ENCODE peak calls at places on chromosomes 4 and X, in five cellular contexts. One of them, this sample, is unnamed. For H3K36me3, the result is how much of the 10 kb centered on the place peaks cover.

GRCh38 chrX:128816919-128817318 is 706.4 kb downstream of the SMARCA1 start:
- DNase-seq in endodermal cell: peak
- DNase-seq in uterus: no peak
- DNase-seq in IMR-90: no peak
- DNase-seq in CD4-positive, alpha-beta memory T cell: no peak
- DNase-seq in this sample: peak

GRCh38 chr4:41305486-41305885 is 48.8 kb downstream of the UCHL1 start:
- DNase-seq in IMR-90: no peak
- DNase-seq in endodermal cell: no peak
- DNase-seq in uterus: no peak
- DNase-seq in CD4-positive, alpha-beta memory T cell: no peak
- DNase-seq in this sample: no peak

GRCh38 chr4:63063765-63064164 is 1345.5 kb downstream of the TECRL start:
- DNase-seq in endodermal cell: no peak
- DNase-seq in IMR-90: no peak
- DNase-seq in CD4-positive, alpha-beta memory T cell: no peak
- DNase-seq in uterus: no peak
- DNase-seq in this sample: no peak

GRCh38 chrX:47217121-47217851 is 1.2 kb upstream of the CDK16 start:
- DNase-seq in endodermal cell: no peak
- DNase-seq in CD4-positive, alpha-beta memory T cell: peak
- DNase-seq in IMR-90: peak
- DNase-seq in uterus: no peak
- DNase-seq in this sample: peak

GRCh38 chr4:87896020-87896621 is 63.4 kb downstream of the MEPE start:
- DNase-seq in endodermal cell: peak
- DNase-seq in CD4-positive, alpha-beta memory T cell: no peak
- DNase-seq in uterus: no peak
- DNase-seq in IMR-90: peak
- DNase-seq in this sample: peak

GRCh38 chrX:46587158-46587557 is 13.6 kb downstream of the CHST7 start:
- DNase-seq in CD4-positive, alpha-beta memory T cell: no peak
- DNase-seq in endodermal cell: no peak
- DNase-seq in IMR-90: peak
- DNase-seq in uterus: peak
- DNase-seq in this sample: no peak

GRCh38 chrX:97400492-97400891 is 516.8 kb downstream of the RPA4 start:
- DNase-seq in IMR-90: no peak
- DNase-seq in CD4-positive, alpha-beta memory T cell: no peak
- DNase-seq in endodermal cell: no peak
- DNase-seq in uterus: no peak
- DNase-seq in this sample: peak

GRCh38 chr4:169010125-169011023 is at the start of gene CBR4:
- DNase-seq in uterus: peak
- DNase-seq in IMR-90: peak
- DNase-seq in CD4-positive, alpha-beta memory T cell: peak
- DNase-seq in endodermal cell: peak
- DNase-seq in this sample: peak

GRCh38 chr4:158376441-158376840 is 145.2 kb upstream of the RXFP1 start:
- DNase-seq in endodermal cell: no peak
- DNase-seq in IMR-90: no peak
- DNase-seq in CD4-positive, alpha-beta memory T cell: no peak
- DNase-seq in uterus: no peak
- DNase-seq in this sample: no peak

GRCh38 chr4:73869130-73870055 is at the start of gene CXCL1:
- DNase-seq in endodermal cell: peak
- DNase-seq in uterus: peak
- DNase-seq in CD4-positive, alpha-beta memory T cell: no peak
- DNase-seq in IMR-90: no peak
- DNase-seq in this sample: peak

GRCh38 chr4:150297861-150298474 is 219.7 kb downstream of the DCLK2 start:
- DNase-seq in IMR-90: peak
- DNase-seq in CD4-positive, alpha-beta memory T cell: no peak
- DNase-seq in endodermal cell: peak
- DNase-seq in uterus: no peak
- DNase-seq in this sample: peak

GRCh38 chr4:54092800-54093608 is 7.0 kb upstream of the GSX2 start:
- DNase-seq in CD4-positive, alpha-beta memory T cell: no peak
- DNase-seq in uterus: no peak
- DNase-seq in endodermal cell: peak
- DNase-seq in IMR-90: no peak
- DNase-seq in this sample: no peak

GRCh38 chr4:1041147-1041935 is 29.9 kb downstream of the FGFRL1 start:
- DNase-seq in IMR-90: peak
- DNase-seq in CD4-positive, alpha-beta memory T cell: peak
- DNase-seq in uterus: no peak
- DNase-seq in endodermal cell: peak
- DNase-seq in this sample: peak

GRCh38 chrX:31547816-31548215 is 476.0 kb upstream of the FTHL17 start:
- DNase-seq in CD4-positive, alpha-beta memory T cell: no peak
- DNase-seq in endodermal cell: no peak
- DNase-seq in uterus: no peak
- DNase-seq in IMR-90: no peak
- DNase-seq in this sample: no peak

GRCh38 chrX:97691901-97692455 is 808.3 kb downstream of the RPA4 start:
- DNase-seq in endodermal cell: no peak
- DNase-seq in uterus: no peak
- DNase-seq in CD4-positive, alpha-beta memory T cell: no peak
- DNase-seq in IMR-90: no peak
- DNase-seq in this sample: no peak

GRCh38 chrX:119826399-119826959 is 26.3 kb downstream of the UPF3B start:
- DNase-seq in IMR-90: peak
- DNase-seq in CD4-positive, alpha-beta memory T cell: no peak
- DNase-seq in uterus: no peak
- DNase-seq in endodermal cell: no peak
- DNase-seq in this sample: peak

GRCh38 chr4:85534120-85534519 is 59.2 kb downstream of the ARHGAP24 start:
- DNase-seq in endodermal cell: no peak
- DNase-seq in uterus: no peak
- DNase-seq in CD4-positive, alpha-beta memory T cell: no peak
- DNase-seq in IMR-90: no peak
- DNase-seq in this sample: no peak

GRCh38 chrX:10239611-10240064 is 82.9 kb downstream of the CLCN4 start:
- DNase-seq in uterus: peak
- DNase-seq in IMR-90: peak
- DNase-seq in CD4-positive, alpha-beta memory T cell: no peak
- DNase-seq in endodermal cell: no peak
- DNase-seq in this sample: peak

GRCh38 chrX:119228506-119229290 is 7.4 kb upstream of the PGRMC1 start:
- DNase-seq in uterus: no peak
- DNase-seq in IMR-90: peak
- DNase-seq in CD4-positive, alpha-beta memory T cell: no peak
- DNase-seq in endodermal cell: no peak
- DNase-seq in this sample: peak

GRCh38 chr4:129342820-129343219 is 246.9 kb downstream of the C4orf33 start:
- DNase-seq in CD4-positive, alpha-beta memory T cell: no peak
- DNase-seq in uterus: no peak
- DNase-seq in IMR-90: peak
- DNase-seq in endodermal cell: no peak
- DNase-seq in this sample: peak

GRCh38 chr4:55021214-55021613 is 104.2 kb downstream of the KDR start:
- DNase-seq in uterus: no peak
- DNase-seq in IMR-90: no peak
- DNase-seq in CD4-positive, alpha-beta memory T cell: no peak
- DNase-seq in endodermal cell: no peak
- DNase-seq in this sample: no peak

GRCh38 chrX:133415276-133416105 is at the start of gene GPC4:
- DNase-seq in uterus: peak
- DNase-seq in CD4-positive, alpha-beta memory T cell: no peak
- DNase-seq in endodermal cell: peak
- DNase-seq in IMR-90: no peak
- DNase-seq in this sample: peak

GRCh38 chr4:166274136-166274761 is 401.2 kb downstream of the TLL1 start:
- DNase-seq in CD4-positive, alpha-beta memory T cell: no peak
- DNase-seq in IMR-90: no peak
- DNase-seq in uterus: no peak
- DNase-seq in endodermal cell: no peak
- DNase-seq in this sample: no peak

GRCh38 chrX:154441984-154442707 is 1.8 kb upstream of the FAM50A start:
- DNase-seq in uterus: no peak
- DNase-seq in CD4-positive, alpha-beta memory T cell: no peak
- DNase-seq in endodermal cell: no peak
- DNase-seq in IMR-90: no peak
- DNase-seq in this sample: peak

GRCh38 chrX:144715356-144715755 is 531.9 kb upstream of the SPANXN1 start:
- DNase-seq in CD4-positive, alpha-beta memory T cell: no peak
- DNase-seq in IMR-90: no peak
- DNase-seq in uterus: no peak
- DNase-seq in endodermal cell: no peak
- DNase-seq in this sample: no peak

GRCh38 chr4:102345795-102346100 is 466 bp upstream of the SLC39A8 start:
- DNase-seq in IMR-90: no peak
- DNase-seq in endodermal cell: no peak
- DNase-seq in uterus: no peak
- DNase-seq in CD4-positive, alpha-beta memory T cell: peak
- DNase-seq in this sample: no peak

GRCh38 chrX:133674726-133675470 is 259.6 kb upstream of the GPC4 start:
- DNase-seq in endodermal cell: peak
- DNase-seq in CD4-positive, alpha-beta memory T cell: no peak
- DNase-seq in IMR-90: no peak
- DNase-seq in uterus: no peak
- DNase-seq in this sample: peak

GRCh38 chr4:169033660-169034059 is 23.6 kb upstream of the CBR4 start:
- DNase-seq in endodermal cell: no peak
- DNase-seq in uterus: no peak
- DNase-seq in CD4-positive, alpha-beta memory T cell: no peak
- DNase-seq in IMR-90: no peak
- DNase-seq in this sample: no peak

DNA sequence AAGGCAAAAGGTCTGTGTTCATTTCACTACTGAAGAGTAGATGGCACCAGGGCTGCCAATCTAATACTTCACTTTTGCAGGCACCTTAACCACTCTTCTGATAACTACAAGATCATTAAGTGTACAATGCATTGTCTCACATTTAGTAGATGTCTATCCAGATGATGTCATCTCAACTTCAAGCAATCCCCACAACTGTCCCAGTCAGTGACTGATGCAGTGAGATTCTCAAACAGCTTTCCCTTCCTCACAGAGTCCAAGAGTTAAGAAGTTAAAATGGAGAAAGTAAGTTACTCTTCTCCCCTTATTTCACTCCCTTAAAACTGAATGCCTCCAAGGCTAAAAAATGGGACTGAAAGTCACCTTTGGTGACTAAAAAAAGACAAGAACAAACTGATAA is 10.7 kb downstream of the AP1S2 start:
- DNase-seq in endodermal cell: no peak
- DNase-seq in uterus: no peak
- DNase-seq in IMR-90: no peak
- DNase-seq in CD4-positive, alpha-beta memory T cell: no peak
- DNase-seq in this sample: no peak
- H3K36me3 ChIP-seq in endodermal cell: half or more
- H3K36me3 ChIP-seq in uterus: under half
- H3K36me3 ChIP-seq in IMR-90: under half
- H3K36me3 ChIP-seq in CD4-positive, alpha-beta memory T cell: under half
- H3K36me3 ChIP-seq in this sample: under half

GRCh38 chrX:54193085-54193484 is 10.0 kb upstream of the FAM120C start:
- DNase-seq in IMR-90: no peak
- DNase-seq in endodermal cell: no peak
- DNase-seq in CD4-positive, alpha-beta memory T cell: no peak
- DNase-seq in uterus: no peak
- DNase-seq in this sample: no peak
- H3K36me3 ChIP-seq in IMR-90: under half
- H3K36me3 ChIP-seq in endodermal cell: under half
- H3K36me3 ChIP-seq in CD4-positive, alpha-beta memory T cell: under half
- H3K36me3 ChIP-seq in uterus: under half
- H3K36me3 ChIP-seq in this sample: under half

DNA sequence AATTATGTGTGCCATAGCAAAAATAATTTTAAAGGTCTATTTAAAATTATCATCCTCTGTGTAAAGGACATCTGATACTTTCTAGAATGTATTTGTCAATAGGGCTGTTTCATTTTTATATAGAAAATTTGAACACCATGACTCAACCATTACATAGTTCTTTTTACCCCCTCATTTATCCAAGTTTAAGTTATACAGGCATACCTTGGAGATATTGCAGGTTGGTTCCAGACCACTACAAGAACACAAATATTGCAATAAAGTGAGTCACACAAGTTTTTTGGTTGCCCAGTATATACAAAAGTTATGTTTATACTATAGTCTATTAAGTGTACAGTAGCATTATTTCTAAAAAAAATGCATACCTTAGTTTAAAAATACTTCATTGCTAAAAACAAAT is 130.4 kb downstream of the MSL3 start:
- DNase-seq in IMR-90: no peak
- DNase-seq in uterus: no peak
- DNase-seq in endodermal cell: no peak
- DNase-seq in CD4-positive, alpha-beta memory T cell: no peak
- DNase-seq in this sample: peak
- H3K36me3 ChIP-seq in IMR-90: under half
- H3K36me3 ChIP-seq in uterus: under half
- H3K36me3 ChIP-seq in endodermal cell: under half
- H3K36me3 ChIP-seq in CD4-positive, alpha-beta memory T cell: under half
- H3K36me3 ChIP-seq in this sample: under half

DNA sequence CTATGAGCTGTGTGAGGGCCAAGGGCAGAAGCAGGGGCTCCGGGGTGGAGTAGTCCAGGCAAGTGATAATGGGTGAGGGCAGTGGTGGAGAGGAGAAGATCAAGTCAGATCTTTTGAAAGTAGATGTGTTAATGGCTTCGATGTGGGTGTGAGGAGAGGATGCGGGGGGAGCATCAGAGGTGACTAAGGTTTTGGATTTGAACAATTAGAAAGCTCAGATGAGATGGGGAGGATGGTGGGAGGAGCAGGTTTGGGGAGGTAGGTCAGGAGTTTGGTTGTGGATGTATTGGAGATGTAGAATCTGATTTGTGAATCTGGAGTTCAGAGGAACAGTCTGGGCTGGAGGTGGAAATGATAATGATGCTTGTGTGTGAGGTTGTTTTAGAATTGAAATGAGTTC is 4.6 kb downstream of the FTSJ1 start:
- DNase-seq in CD4-positive, alpha-beta memory T cell: no peak
- DNase-seq in uterus: no peak
- DNase-seq in endodermal cell: no peak
- DNase-seq in IMR-90: no peak
- DNase-seq in this sample: no peak
- H3K36me3 ChIP-seq in CD4-positive, alpha-beta memory T cell: under half
- H3K36me3 ChIP-seq in uterus: under half
- H3K36me3 ChIP-seq in endodermal cell: under half
- H3K36me3 ChIP-seq in IMR-90: under half
- H3K36me3 ChIP-seq in this sample: under half

This sample was measured in PC-3.